ENCODE peak calls at places on chromosomes 2 and 18, in four cellular contexts. One of them, this sample, is unnamed.

GRCh38 chr2:170660406-170660805 is 54.7 kb upstream of the SP5 start:
- DNase-seq in substantia nigra: no peak
- DNase-seq in activated T-helper 2 cell treated with anti-CD3 and anti-CD28 coated beads, Interferon-gamma antibody, Interleukin-2, Interleukin-4, amounts not matched to agents 10 μg/mL and 5 μg/mL and 100 μg/mL, durations not matched to agents 14 hours and 24 hours and 36 hours: no peak
- DNase-seq in GM04504: no peak
- DNase-seq in this sample: no peak

GRCh38 chr2:129727286-129727685 is 252.2 kb upstream of the RAB6C start:
- DNase-seq in substantia nigra: no peak
- DNase-seq in activated T-helper 2 cell treated with anti-CD3 and anti-CD28 coated beads, Interferon-gamma antibody, Interleukin-2, Interleukin-4, amounts not matched to agents 10 μg/mL and 5 μg/mL and 100 μg/mL, durations not matched to agents 14 hours and 24 hours and 36 hours: no peak
- DNase-seq in GM04504: no peak
- DNase-seq in this sample: no peak

GRCh38 chr18:13272411-13272810 is 53.9 kb downstream of the LDLRAD4 start:
- DNase-seq in substantia nigra: no peak
- DNase-seq in activated T-helper 2 cell treated with anti-CD3 and anti-CD28 coated beads, Interferon-gamma antibody, Interleukin-2, Interleukin-4, amounts not matched to agents 10 μg/mL and 5 μg/mL and 100 μg/mL, durations not matched to agents 14 hours and 24 hours and 36 hours: no peak
- DNase-seq in GM04504: no peak
- DNase-seq in this sample: no peak

GRCh38 chr18:73897517-73897916 is 250.1 kb downstream of the FBXO15 start:
- DNase-seq in substantia nigra: no peak
- DNase-seq in activated T-helper 2 cell treated with anti-CD3 and anti-CD28 coated beads, Interferon-gamma antibody, Interleukin-2, Interleukin-4, amounts not matched to agents 10 μg/mL and 5 μg/mL and 100 μg/mL, durations not matched to agents 14 hours and 24 hours and 36 hours: no peak
- DNase-seq in GM04504: no peak
- DNase-seq in this sample: no peak

GRCh38 chr2:88088999-88089398 is 21.4 kb downstream of the SMYD1 start:
- DNase-seq in substantia nigra: no peak
- DNase-seq in activated T-helper 2 cell treated with anti-CD3 and anti-CD28 coated beads, Interferon-gamma antibody, Interleukin-2, Interleukin-4, amounts not matched to agents 10 μg/mL and 5 μg/mL and 100 μg/mL, durations not matched to agents 14 hours and 24 hours and 36 hours: no peak
- DNase-seq in GM04504: no peak
- DNase-seq in this sample: no peak

GRCh38 chr2:158774663-158775062 is 20.5 kb upstream of the DAPL1 start:
- DNase-seq in substantia nigra: no peak
- DNase-seq in activated T-helper 2 cell treated with anti-CD3 and anti-CD28 coated beads, Interferon-gamma antibody, Interleukin-2, Interleukin-4, amounts not matched to agents 10 μg/mL and 5 μg/mL and 100 μg/mL, durations not matched to agents 14 hours and 24 hours and 36 hours: no peak
- DNase-seq in GM04504: no peak
- DNase-seq in this sample: no peak

GRCh38 chr2:235026137-235026536 is 74.3 kb downstream of the SH3BP4 start:
- DNase-seq in substantia nigra: no peak
- DNase-seq in activated T-helper 2 cell treated with anti-CD3 and anti-CD28 coated beads, Interferon-gamma antibody, Interleukin-2, Interleukin-4, amounts not matched to agents 10 μg/mL and 5 μg/mL and 100 μg/mL, durations not matched to agents 14 hours and 24 hours and 36 hours: no peak
- DNase-seq in GM04504: peak
- DNase-seq in this sample: no peak

GRCh38 chr18:47746615-47747014 is 183.8 kb downstream of the SMAD2 start:
- DNase-seq in substantia nigra: no peak
- DNase-seq in activated T-helper 2 cell treated with anti-CD3 and anti-CD28 coated beads, Interferon-gamma antibody, Interleukin-2, Interleukin-4, amounts not matched to agents 10 μg/mL and 5 μg/mL and 100 μg/mL, durations not matched to agents 14 hours and 24 hours and 36 hours: no peak
- DNase-seq in GM04504: no peak
- DNase-seq in this sample: no peak

GRCh38 chr2:65456074-65456473 is 23.7 kb upstream of the SPRED2 start:
- DNase-seq in substantia nigra: no peak
- DNase-seq in activated T-helper 2 cell treated with anti-CD3 and anti-CD28 coated beads, Interferon-gamma antibody, Interleukin-2, Interleukin-4, amounts not matched to agents 10 μg/mL and 5 μg/mL and 100 μg/mL, durations not matched to agents 14 hours and 24 hours and 36 hours: no peak
- DNase-seq in GM04504: no peak
- DNase-seq in this sample: no peak

GRCh38 chr2:121004950-121005349 is 269.3 kb downstream of the GLI2 start:
- DNase-seq in substantia nigra: no peak
- DNase-seq in activated T-helper 2 cell treated with anti-CD3 and anti-CD28 coated beads, Interferon-gamma antibody, Interleukin-2, Interleukin-4, amounts not matched to agents 10 μg/mL and 5 μg/mL and 100 μg/mL, durations not matched to agents 14 hours and 24 hours and 36 hours: no peak
- DNase-seq in GM04504: no peak
- DNase-seq in this sample: no peak

GRCh38 chr2:226716126-226716525 is 83.5 kb downstream of the IRS1 start:
- DNase-seq in substantia nigra: no peak
- DNase-seq in activated T-helper 2 cell treated with anti-CD3 and anti-CD28 coated beads, Interferon-gamma antibody, Interleukin-2, Interleukin-4, amounts not matched to agents 10 μg/mL and 5 μg/mL and 100 μg/mL, durations not matched to agents 14 hours and 24 hours and 36 hours: no peak
- DNase-seq in GM04504: no peak
- DNase-seq in this sample: no peak

GRCh38 chr2:190180313-190181065 is 118.0 kb upstream of the MSTN start:
- DNase-seq in substantia nigra: peak
- DNase-seq in activated T-helper 2 cell treated with anti-CD3 and anti-CD28 coated beads, Interferon-gamma antibody, Interleukin-2, Interleukin-4, amounts not matched to agents 10 μg/mL and 5 μg/mL and 100 μg/mL, durations not matched to agents 14 hours and 24 hours and 36 hours: no peak
- DNase-seq in GM04504: no peak
- DNase-seq in this sample: peak

GRCh38 chr2:192064459-192064858 is 130.3 kb downstream of the TMEFF2 start:
- DNase-seq in substantia nigra: no peak
- DNase-seq in activated T-helper 2 cell treated with anti-CD3 and anti-CD28 coated beads, Interferon-gamma antibody, Interleukin-2, Interleukin-4, amounts not matched to agents 10 μg/mL and 5 μg/mL and 100 μg/mL, durations not matched to agents 14 hours and 24 hours and 36 hours: no peak
- DNase-seq in GM04504: no peak
- DNase-seq in this sample: no peak

GRCh38 chr2:149160701-149161217 is 122.3 kb downstream of the LYPD6B start:
- DNase-seq in substantia nigra: no peak
- DNase-seq in activated T-helper 2 cell treated with anti-CD3 and anti-CD28 coated beads, Interferon-gamma antibody, Interleukin-2, Interleukin-4, amounts not matched to agents 10 μg/mL and 5 μg/mL and 100 μg/mL, durations not matched to agents 14 hours and 24 hours and 36 hours: no peak
- DNase-seq in GM04504: no peak
- DNase-seq in this sample: no peak

This sample was measured in psoas muscle.